ENCODE peak calls at places on chromosomes 2 and 18, in six cellular contexts. One of them, this sample, is unnamed. For H3K9me3 and H3K36me3, the result is how much of the 10 kb centered on the place peaks cover.

GRCh38 chr2:86825728-86826386 is 35.1 kb upstream of the CD8A start:
- DNase-seq in vagina: no peak
- DNase-seq in CD8-positive, alpha-beta memory T cell: peak
- DNase-seq in adrenal gland: no peak
- DNase-seq in uterus: no peak
- DNase-seq in neural progenitor cell: no peak
- DNase-seq in this sample: no peak

GRCh38 chr18:42025974-42026625 is 71.1 kb downstream of the PIK3C3 start:
- DNase-seq in vagina: no peak
- DNase-seq in CD8-positive, alpha-beta memory T cell: no peak
- DNase-seq in adrenal gland: no peak
- DNase-seq in uterus: no peak
- DNase-seq in neural progenitor cell: no peak
- DNase-seq in this sample: no peak

GRCh38 chr2:238128061-238129040 is 10.1 kb upstream of the KLHL30 start:
- DNase-seq in vagina: no peak
- DNase-seq in CD8-positive, alpha-beta memory T cell: no peak
- DNase-seq in adrenal gland: no peak
- DNase-seq in uterus: no peak
- DNase-seq in neural progenitor cell: no peak
- DNase-seq in this sample: no peak

GRCh38 chr2:171272039-171272438 is 111.3 kb upstream of the TLK1 start:
- DNase-seq in vagina: no peak
- DNase-seq in CD8-positive, alpha-beta memory T cell: no peak
- DNase-seq in adrenal gland: peak
- DNase-seq in uterus: peak
- DNase-seq in neural progenitor cell: no peak
- DNase-seq in this sample: peak

GRCh38 chr2:4518596-4518995 is 815.2 kb downstream of the DCDC2C start:
- DNase-seq in vagina: no peak
- DNase-seq in CD8-positive, alpha-beta memory T cell: no peak
- DNase-seq in adrenal gland: no peak
- DNase-seq in uterus: no peak
- DNase-seq in neural progenitor cell: no peak
- DNase-seq in this sample: no peak

GRCh38 chr2:207258191-207258991 is 92.6 kb upstream of the KLF7 start:
- DNase-seq in vagina: no peak
- DNase-seq in CD8-positive, alpha-beta memory T cell: no peak
- DNase-seq in adrenal gland: peak
- DNase-seq in uterus: peak
- DNase-seq in neural progenitor cell: no peak
- DNase-seq in this sample: no peak

GRCh38 chr2:34320056-34320455 is 721.0 kb upstream of the FAM98A start:
- DNase-seq in vagina: no peak
- DNase-seq in CD8-positive, alpha-beta memory T cell: no peak
- DNase-seq in adrenal gland: no peak
- DNase-seq in uterus: no peak
- DNase-seq in neural progenitor cell: no peak
- DNase-seq in this sample: no peak

GRCh38 chr2:120631719-120632118 is 103.9 kb upstream of the GLI2 start:
- DNase-seq in vagina: no peak
- DNase-seq in CD8-positive, alpha-beta memory T cell: no peak
- DNase-seq in adrenal gland: no peak
- DNase-seq in uterus: no peak
- DNase-seq in neural progenitor cell: no peak
- DNase-seq in this sample: no peak

GRCh38 chr2:47907097-47907781 is 941 bp upstream of the FBXO11 start:
- DNase-seq in vagina: no peak
- DNase-seq in CD8-positive, alpha-beta memory T cell: peak
- DNase-seq in adrenal gland: no peak
- DNase-seq in uterus: peak
- DNase-seq in neural progenitor cell: peak
- DNase-seq in this sample: peak

GRCh38 chr2:131521961-131522781 is 5.5 kb upstream of the CCDC74A start:
- DNase-seq in vagina: no peak
- DNase-seq in CD8-positive, alpha-beta memory T cell: no peak
- DNase-seq in adrenal gland: peak
- DNase-seq in uterus: no peak
- DNase-seq in neural progenitor cell: no peak
- DNase-seq in this sample: no peak

GRCh38 chr2:224363281-224363680 is 38.6 kb downstream of the FAM124B start:
- DNase-seq in vagina: no peak
- DNase-seq in CD8-positive, alpha-beta memory T cell: no peak
- DNase-seq in adrenal gland: no peak
- DNase-seq in uterus: no peak
- DNase-seq in neural progenitor cell: no peak
- DNase-seq in this sample: no peak

GRCh38 chr2:69200107-69200520 is 186.9 kb downstream of the GFPT1 start:
- DNase-seq in vagina: no peak
- DNase-seq in CD8-positive, alpha-beta memory T cell: no peak
- DNase-seq in adrenal gland: no peak
- DNase-seq in uterus: no peak
- DNase-seq in neural progenitor cell: no peak
- DNase-seq in this sample: no peak

GRCh38 chr2:109537565-109538221 is 76.1 kb downstream of the SEPTIN10 start:
- DNase-seq in vagina: no peak
- DNase-seq in CD8-positive, alpha-beta memory T cell: no peak
- DNase-seq in adrenal gland: no peak
- DNase-seq in uterus: no peak
- DNase-seq in neural progenitor cell: no peak
- DNase-seq in this sample: no peak

GRCh38 chr2:215364157-215365155 is 52.6 kb downstream of the ATIC start:
- DNase-seq in vagina: no peak
- DNase-seq in CD8-positive, alpha-beta memory T cell: no peak
- DNase-seq in adrenal gland: no peak
- DNase-seq in uterus: no peak
- DNase-seq in neural progenitor cell: no peak
- DNase-seq in this sample: no peak

GRCh38 chr2:39385172-39385571 is 51.9 kb downstream of the MAP4K3 start:
- DNase-seq in vagina: no peak
- DNase-seq in CD8-positive, alpha-beta memory T cell: no peak
- DNase-seq in adrenal gland: no peak
- DNase-seq in uterus: no peak
- DNase-seq in neural progenitor cell: no peak
- DNase-seq in this sample: no peak

GRCh38 chr2:83967854-83968253 is 491.2 kb downstream of the SUCLG1 start:
- DNase-seq in vagina: no peak
- DNase-seq in CD8-positive, alpha-beta memory T cell: no peak
- DNase-seq in adrenal gland: no peak
- DNase-seq in uterus: no peak
- DNase-seq in neural progenitor cell: peak
- DNase-seq in this sample: no peak

GRCh38 chr18:26765498-26765897 is 100.0 kb downstream of the AQP4 start:
- DNase-seq in vagina: no peak
- DNase-seq in CD8-positive, alpha-beta memory T cell: no peak
- DNase-seq in adrenal gland: no peak
- DNase-seq in uterus: no peak
- DNase-seq in neural progenitor cell: no peak
- DNase-seq in this sample: no peak

GRCh38 chr2:42922293-42922692 is 129.9 kb upstream of the HAAO start:
- DNase-seq in vagina: no peak
- DNase-seq in CD8-positive, alpha-beta memory T cell: no peak
- DNase-seq in adrenal gland: no peak
- DNase-seq in uterus: no peak
- DNase-seq in neural progenitor cell: no peak
- DNase-seq in this sample: no peak

GRCh38 chr2:172427256-172427989 is at the start of gene ITGA6:
- DNase-seq in vagina: no peak
- DNase-seq in CD8-positive, alpha-beta memory T cell: peak
- DNase-seq in adrenal gland: peak
- DNase-seq in uterus: peak
- DNase-seq in neural progenitor cell: peak
- DNase-seq in this sample: peak

GRCh38 chr18:2529154-2529553 is 42.2 kb downstream of the METTL4 start:
- DNase-seq in vagina: no peak
- DNase-seq in CD8-positive, alpha-beta memory T cell: no peak
- DNase-seq in adrenal gland: no peak
- DNase-seq in uterus: no peak
- DNase-seq in neural progenitor cell: no peak
- DNase-seq in this sample: peak

DNA sequence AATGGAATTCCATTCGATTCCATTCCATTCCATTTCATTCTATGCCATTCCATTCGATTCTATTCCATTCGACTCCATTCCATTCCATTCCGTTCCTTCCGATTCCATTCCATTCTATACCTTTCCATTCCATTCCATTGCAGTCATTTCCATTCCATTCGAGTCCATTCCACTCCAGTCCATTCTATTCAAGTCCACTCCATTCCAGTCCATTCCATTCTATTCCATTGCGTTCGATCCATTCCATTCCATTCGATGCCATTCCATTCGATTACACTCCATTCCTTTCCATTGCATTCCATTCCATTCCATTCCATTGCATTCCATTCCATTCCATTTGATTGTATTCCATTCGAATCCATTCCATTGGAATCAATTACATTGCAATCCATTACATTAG is 1119.8 kb downstream of the RPIA start:
- DNase-seq in vagina: no peak
- DNase-seq in CD8-positive, alpha-beta memory T cell: no peak
- DNase-seq in adrenal gland: no peak
- DNase-seq in uterus: no peak
- DNase-seq in neural progenitor cell: no peak
- DNase-seq in this sample: no peak
- H3K9me3 ChIP-seq in vagina: under half
- H3K9me3 ChIP-seq in CD8-positive, alpha-beta memory T cell: under half
- H3K9me3 ChIP-seq in adrenal gland: under half
- H3K9me3 ChIP-seq in uterus: under half
- H3K9me3 ChIP-seq in neural progenitor cell: half or more
- H3K9me3 ChIP-seq in this sample: under half

GRCh38 chr2:234955091-234955511 is 3.3 kb downstream of the SH3BP4 start:
- DNase-seq in vagina: no peak
- DNase-seq in CD8-positive, alpha-beta memory T cell: no peak
- DNase-seq in adrenal gland: no peak
- DNase-seq in uterus: no peak
- DNase-seq in neural progenitor cell: peak
- DNase-seq in this sample: no peak

GRCh38 chr2:234958746-234959395 is 7.1 kb downstream of the SH3BP4 start:
- DNase-seq in vagina: no peak
- DNase-seq in CD8-positive, alpha-beta memory T cell: no peak
- DNase-seq in adrenal gland: no peak
- DNase-seq in uterus: no peak
- DNase-seq in neural progenitor cell: no peak
- DNase-seq in this sample: no peak

GRCh38 chr2:234958311-234958710 is 6.5 kb downstream of the SH3BP4 start:
- DNase-seq in vagina: no peak
- DNase-seq in CD8-positive, alpha-beta memory T cell: no peak
- DNase-seq in adrenal gland: no peak
- DNase-seq in uterus: no peak
- DNase-seq in neural progenitor cell: no peak
- DNase-seq in this sample: no peak

GRCh38 chr2:234955971-234956509 is 4.2 kb downstream of the SH3BP4 start:
- DNase-seq in vagina: no peak
- DNase-seq in CD8-positive, alpha-beta memory T cell: no peak
- DNase-seq in adrenal gland: no peak
- DNase-seq in uterus: no peak
- DNase-seq in neural progenitor cell: no peak
- DNase-seq in this sample: no peak

DNA sequence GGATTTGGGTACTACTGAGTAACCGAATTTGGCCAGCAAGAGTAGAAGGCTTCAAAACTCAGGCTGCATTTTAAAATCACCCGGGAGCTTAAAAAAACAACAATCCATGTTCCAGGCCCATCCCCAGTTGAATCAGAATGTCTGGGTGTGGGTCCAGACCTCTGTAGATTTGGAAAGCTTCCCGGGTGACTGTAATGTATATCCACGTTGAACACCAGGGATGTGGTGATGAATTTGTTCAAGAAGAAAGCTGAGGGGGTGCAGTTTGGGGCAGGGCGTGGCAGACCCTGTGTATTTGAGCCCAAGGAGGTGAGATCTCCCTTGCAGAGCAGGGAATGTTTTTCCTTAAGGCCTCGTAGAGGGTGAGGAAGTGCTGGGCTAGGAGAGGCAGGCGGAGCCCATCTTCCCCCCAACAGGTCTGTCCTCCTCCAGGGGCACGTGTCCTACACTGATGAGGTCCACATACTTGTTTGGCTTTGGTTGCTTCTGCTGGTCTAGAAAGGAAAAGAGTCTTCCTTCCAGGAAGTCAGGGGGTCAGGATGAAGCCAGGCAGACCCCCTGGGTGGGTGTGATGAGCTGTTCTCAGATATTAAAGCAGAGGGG is 5.8 kb downstream of the SH3BP4 start:
- DNase-seq in vagina: no peak
- DNase-seq in CD8-positive, alpha-beta memory T cell: no peak
- DNase-seq in adrenal gland: no peak
- DNase-seq in uterus: no peak
- DNase-seq in neural progenitor cell: no peak
- DNase-seq in this sample: no peak
- H3K36me3 ChIP-seq in vagina: under half
- H3K36me3 ChIP-seq in CD8-positive, alpha-beta memory T cell: under half
- H3K36me3 ChIP-seq in adrenal gland: under half
- H3K36me3 ChIP-seq in uterus: under half
- H3K36me3 ChIP-seq in neural progenitor cell: under half
- H3K36me3 ChIP-seq in this sample: under half

GRCh38 chr18:24530630-24531111 is 70.2 kb downstream of the HRH4 start:
- DNase-seq in vagina: no peak
- DNase-seq in CD8-positive, alpha-beta memory T cell: no peak
- DNase-seq in adrenal gland: peak
- DNase-seq in uterus: peak
- DNase-seq in neural progenitor cell: no peak
- DNase-seq in this sample: no peak
- H3K4me3 ChIP-seq in vagina: no peak
- H3K4me3 ChIP-seq in CD8-positive, alpha-beta memory T cell: no peak
- H3K4me3 ChIP-seq in adrenal gland: no peak
- H3K4me3 ChIP-seq in uterus: no peak
- H3K4me3 ChIP-seq in neural progenitor cell: no peak
- H3K4me3 ChIP-seq in this sample: no peak

GRCh38 chr2:455913-456312 is 168.0 kb upstream of the ALKAL2 start:
- DNase-seq in vagina: no peak
- DNase-seq in CD8-positive, alpha-beta memory T cell: no peak
- DNase-seq in adrenal gland: no peak
- DNase-seq in uterus: no peak
- DNase-seq in neural progenitor cell: no peak
- DNase-seq in this sample: no peak

GRCh38 chr2:453132-453531 is 165.2 kb upstream of the ALKAL2 start:
- DNase-seq in vagina: no peak
- DNase-seq in CD8-positive, alpha-beta memory T cell: no peak
- DNase-seq in adrenal gland: no peak
- DNase-seq in uterus: no peak
- DNase-seq in neural progenitor cell: no peak
- DNase-seq in this sample: no peak

GRCh38 chr2:455046-455705 is 167.3 kb upstream of the ALKAL2 start:
- DNase-seq in vagina: no peak
- DNase-seq in CD8-positive, alpha-beta memory T cell: no peak
- DNase-seq in adrenal gland: no peak
- DNase-seq in uterus: no peak
- DNase-seq in neural progenitor cell: no peak
- DNase-seq in this sample: peak

GRCh38 chr2:449246-450067 is 161.6 kb upstream of the ALKAL2 start:
- DNase-seq in vagina: no peak
- DNase-seq in CD8-positive, alpha-beta memory T cell: no peak
- DNase-seq in adrenal gland: no peak
- DNase-seq in uterus: no peak
- DNase-seq in neural progenitor cell: peak
- DNase-seq in this sample: peak

DNA sequence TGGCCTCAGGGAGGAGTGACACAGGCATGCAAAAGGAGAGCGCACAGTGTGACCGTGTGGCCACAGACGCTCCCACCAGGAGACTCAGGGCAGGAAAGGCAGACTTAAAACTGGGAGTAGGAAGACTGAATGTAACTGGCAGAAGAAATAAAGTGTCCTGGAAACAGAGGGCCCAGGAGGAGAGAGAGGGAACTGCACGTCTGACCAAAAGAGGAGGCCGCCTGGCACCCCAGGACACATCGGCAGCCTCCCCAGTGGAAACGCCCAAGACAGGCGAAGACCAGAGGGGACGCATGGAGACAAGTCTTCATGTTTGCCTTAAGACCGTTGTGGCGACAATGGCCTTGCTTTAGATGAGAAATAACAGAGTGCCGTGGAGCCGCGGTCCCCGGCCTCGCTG is 163.6 kb upstream of the ALKAL2 start:
- DNase-seq in vagina: no peak
- DNase-seq in CD8-positive, alpha-beta memory T cell: no peak
- DNase-seq in adrenal gland: no peak
- DNase-seq in uterus: no peak
- DNase-seq in neural progenitor cell: no peak
- DNase-seq in this sample: no peak
- H3K9me3 ChIP-seq in vagina: under half
- H3K9me3 ChIP-seq in CD8-positive, alpha-beta memory T cell: under half
- H3K9me3 ChIP-seq in adrenal gland: under half
- H3K9me3 ChIP-seq in uterus: under half
- H3K9me3 ChIP-seq in neural progenitor cell: under half
- H3K9me3 ChIP-seq in this sample: under half